ENCODE peak calls at places on chromosomes 5 and 9, in five cellular contexts. N is NCI-H1417, V is A172, X is M059J, I is transverse colon. A is an unnamed sample.

GRCh38 chr5:135871268-135871895 is 24.3 kb downstream of the IL9 start:
- DNase-seq in N (no peak), V (no peak), X (no peak), I (no peak), A (no peak)

GRCh38 chr5:66793049-66793448 is 196.9 kb downstream of the MAST4 start:
- DNase-seq in N (peak; percentile 17), V (no peak), X (no peak), I (no peak), A (no peak)

GRCh38 chr9:96813607-96814006 is 35.7 kb upstream of the ZNF510 start:
- DNase-seq in N (no peak), V (no peak), X (no peak), I (no peak), A (no peak)

GRCh38 chr9:120378680-120379079 is 201.3 kb downstream of the CDK5RAP2 start:
- DNase-seq in N (no peak), V (no peak), X (no peak), I (no peak), A (no peak)

GRCh38 chr9:120927125-120928014 is 774 bp upstream of the TRAF1 start:
- DNase-seq in N (no peak), V (no peak), X (no peak), I (no peak), A (no peak)

GRCh38 chr9:129464972-129465833 is 155.7 kb downstream of the C9orf50 start:
- DNase-seq in N (no peak), V (peak; percentile 50), X (peak; percentile 60), I (no peak), A (no peak)

GRCh38 chr5:18744990-18745590 is 1110.8 kb downstream of the TAF11L14 start:
- DNase-seq in N (no peak), V (peak; percentile 65), X (peak; percentile 74), I (peak; percentile 42), A (no peak)

GRCh38 chr5:14744296-14745187 is 80.0 kb downstream of the OTULIN start:
- DNase-seq in N (no peak), V (no peak), X (no peak), I (no peak), A (no peak)

GRCh38 chr5:20102291-20102690 is 114.3 kb upstream of the CDH18 start:
- DNase-seq in N (no peak), V (no peak), X (no peak), I (no peak), A (no peak)

GRCh38 chr9:19155106-19155999 is 28.1 kb upstream of the PLIN2 start:
- DNase-seq in N (no peak), V (no peak), X (no peak), I (no peak), A (no peak)

GRCh38 chr5:96567188-96567587 is 95.0 kb upstream of the CAST start:
- DNase-seq in N (peak; percentile 23), V (peak; percentile 98), X (peak; percentile 89), I (no peak), A (no peak)

GRCh38 chr5:180990086-180990888 is 1.6 kb downstream of the BTNL3 start:
- DNase-seq in N (no peak), V (no peak), X (no peak), I (no peak), A (no peak)

A was measured in lung.